ENCODE peak calls at places on chromosomes 7 and 10, in eight cellular contexts. U is NCI-H226; A is T-helper 2 cell; J is HFFc6; F is CD4-positive, CD25-positive, alpha-beta regulatory T cell; H is activated T-helper 1 cell treated with anti-CD3 and anti-CD28 coated beads, Interleukin-2, amount 50 U/mL, for 16 hours; O is anterior cingulate cortex; C is hepatocyte. Q is an unnamed sample.

GRCh38 chr10:128796513-128796912 is 670.3 kb upstream of the MKI67 start:
- DNase-seq in A (no peak), U (no peak), H (no peak), J (no peak), F (no peak), C (no peak), O (no peak), Q (no peak)

GRCh38 chr10:114678806-114679205 is 20.7 kb upstream of the ABLIM1 start:
- DNase-seq in A (no peak), H (no peak), C (no peak), J (no peak), U (no peak), O (no peak), F (no peak), Q (no peak)

GRCh38 chr10:60098676-60099601 is 192.6 kb upstream of the CCDC6 start:
- DNase-seq in F (no peak), A (peak), J (no peak), H (no peak), C (no peak), U (no peak), O (no peak), Q (peak)

GRCh38 chr10:128468462-128468861 is 342.2 kb upstream of the MKI67 start:
- DNase-seq in H (no peak), J (no peak), O (no peak), C (no peak), F (no peak), U (no peak), A (no peak), Q (no peak)

GRCh38 chr10:123619067-123619855 is 46.9 kb upstream of the GPR26 start:
- DNase-seq in U (no peak), O (no peak), A (no peak), H (no peak), J (no peak), C (no peak), F (no peak), Q (no peak)

GRCh38 chr10:108469940-108470339 is 1305.4 kb upstream of the SORCS1 start:
- DNase-seq in H (no peak), U (no peak), F (no peak), O (no peak), C (no peak), J (no peak), A (no peak), Q (no peak)

GRCh38 chr7:74304550-74304949 is 15.3 kb downstream of the CLIP2 start:
- DNase-seq in C (no peak), U (no peak), O (no peak), A (no peak), F (no peak), H (no peak), J (no peak), Q (no peak)

GRCh38 chr7:8189615-8190014 is 72.4 kb downstream of the ICA1 start:
- DNase-seq in F (no peak), O (no peak), J (no peak), U (no peak), C (no peak), A (no peak), H (no peak), Q (no peak)

GRCh38 chr7:132865766-132866531 is 215.9 kb downstream of the CHCHD3 start:
- DNase-seq in C (peak), H (no peak), J (peak), F (no peak), O (no peak), U (peak), A (no peak), Q (no peak)

GRCh38 chr7:158971214-158971613 is 114.9 kb downstream of the DYNC2I1 start:
- DNase-seq in J (no peak), H (no peak), O (no peak), A (no peak), U (no peak), F (no peak), C (no peak), Q (no peak)

Q was measured in Jurkat, Clone E6-1.